ENCODE peak calls at places on chromosomes 11 and 22, in six cellular contexts. O is mesenteric fat pad, V is RPMI7951, E is kidney epithelial cell, R is body of pancreas, J is left cardiac atrium. G is an unnamed sample.

GRCh38 chr11:95241673-95242072 is 10.7 kb upstream of the SESN3 start:
- DNase-seq in O (no peak), V (no peak), E (no peak), R (no peak), J (no peak), G (no peak)

GRCh38 chr22:43205748-43206514 is 19.0 kb upstream of the TTLL12 start:
- DNase-seq in O (no peak), V (no peak), E (no peak), R (no peak), J (no peak), G (no peak)

GRCh38 chr11:3088806-3089205 is 31.6 kb upstream of the CARS1 start:
- DNase-seq in O (peak), V (peak), E (no peak), R (no peak), J (no peak), G (no peak)

GRCh38 chr22:35839811-35840739 is 122.4 kb downstream of the APOL5 start:
- DNase-seq in O (peak), V (peak), E (peak), R (peak), J (peak), G (no peak)

GRCh38 chr22:39070186-39070585 is 6.9 kb upstream of the APOBEC3G start:
- DNase-seq in O (no peak), V (no peak), E (no peak), R (no peak), J (no peak), G (no peak)

GRCh38 chr22:43931771-43932170 is 8.2 kb downstream of the PNPLA3 start:
- DNase-seq in O (no peak), V (no peak), E (no peak), R (no peak), J (no peak), G (no peak)

GRCh38 chr11:75286826-75287465 is 46.4 kb downstream of the TPBGL start:
- DNase-seq in O (no peak), V (no peak), E (no peak), R (no peak), J (peak), G (no peak)

GRCh38 chr11:62054484-62055121 is 69.2 kb upstream of the INCENP start:
- DNase-seq in O (no peak), V (peak), E (no peak), R (peak), J (no peak), G (no peak)

GRCh38 chr11:85809881-85810280 is 1.1 kb downstream of the SYTL2 start:
- DNase-seq in O (no peak), V (peak), E (no peak), R (no peak), J (no peak), G (no peak)

GRCh38 chr11:2779499-2779980 is 79.7 kb upstream of the KCNQ1OT1 start:
- DNase-seq in O (peak), V (no peak), E (no peak), R (no peak), J (no peak), G (no peak)

GRCh38 chr11:47791774-47792173 is 24.6 kb upstream of the FNBP4 start:
- DNase-seq in O (no peak), V (no peak), E (no peak), R (no peak), J (no peak), G (no peak)

GRCh38 chr11:22454461-22454860 is 116.3 kb downstream of the SLC17A6 start:
- DNase-seq in O (no peak), V (no peak), E (no peak), R (no peak), J (no peak), G (no peak)

GRCh38 chr11:11534981-11535380 is 86.8 kb downstream of the GALNT18 start:
- DNase-seq in O (no peak), V (no peak), E (no peak), R (no peak), J (peak), G (no peak)

G was measured in T-helper 2 cell.